ENCODE peak calls at places on chromosomes 16 and 17, in ten cellular contexts. Q is sigmoid colon, Y is heart left ventricle, V is AG04449, W is psoas muscle, I is upper lobe of left lung, B is progenitor cell of endocrine pancreas, U is cardiac fibroblast, G is lower lobe of right lung, M is GM12865. Z is an unnamed sample.

GRCh38 chr17:31378638-31379037 is 12.8 kb upstream of the RAB11FIP4 start:
- DNase-seq in Q (no peak), G (no peak), W (no peak), I (no peak), M (no peak), U (no peak), Y (no peak), B (no peak), V (no peak), Z (no peak)

GRCh38 chr17:81049973-81050551 is 15.1 kb downstream of the BAIAP2 start:
- DNase-seq in B (no peak), W (peak; percentile 48), Y (peak; percentile 67), V (no peak), I (peak; percentile 90), Q (no peak), U (no peak), M (peak; percentile 53), G (peak; percentile 89), Z (peak; percentile 87)

GRCh38 chr16:24999088-24999670 is 16.0 kb downstream of the ARHGAP17 start:
- DNase-seq in I (no peak), U (no peak), G (no peak), Y (peak; percentile 37), B (no peak), M (no peak), W (no peak), Q (no peak), V (no peak), Z (no peak)

GRCh38 chr17:45284176-45285140 is 22.6 kb upstream of the SPATA32 start:
- DNase-seq in V (no peak), M (peak; percentile 61), B (no peak), U (no peak), I (no peak), G (no peak), Y (peak; percentile 90), Q (peak; percentile 85), W (peak; percentile 80), Z (no peak)

GRCh38 chr17:79721993-79722671 is 8.6 kb upstream of the ENPP7 start:
- DNase-seq in I (peak; percentile 12), Q (no peak), W (no peak), U (peak; percentile 9), V (no peak), G (no peak), Y (no peak), M (no peak), B (no peak), Z (no peak)

GRCh38 chr16:70553645-70554044 is 30.0 kb downstream of the SF3B3 start:
- DNase-seq in Y (no peak), M (no peak), B (no peak), W (no peak), G (no peak), V (peak; percentile 64), U (peak; percentile 92), Q (no peak), I (no peak), Z (no peak)

GRCh38 chr16:23423496-23424049 is 29.4 kb downstream of the COG7 start:
- DNase-seq in M (no peak), B (no peak), U (peak; percentile 94), Q (peak; percentile 97), I (no peak), G (peak; percentile 59), V (peak; percentile 86), W (peak; percentile 51), Y (peak; percentile 72), Z (no peak)

GRCh38 chr17:69388791-69389442 is 25.6 kb upstream of the MAP2K6 start:
- DNase-seq in V (no peak), Y (no peak), I (no peak), B (no peak), U (no peak), Q (no peak), G (no peak), W (no peak), M (peak; percentile 16), Z (no peak)

GRCh38 chr17:67212231-67212630 is 32.8 kb downstream of the HELZ start:
- DNase-seq in V (peak; percentile 10), Y (no peak), U (no peak), M (no peak), W (no peak), B (no peak), G (no peak), Q (no peak), I (no peak), Z (no peak)

GRCh38 chr17:19345067-19345460 is 17.5 kb downstream of the B9D1 start:
- DNase-seq in U (no peak), W (no peak), Y (no peak), M (no peak), Q (peak; percentile 50), B (no peak), G (no peak), V (no peak), I (no peak), Z (peak; percentile 19)

GRCh38 chr17:19344311-19345066 is 18.0 kb downstream of the B9D1 start:
- DNase-seq in G (no peak), M (no peak), W (no peak), U (no peak), B (no peak), V (no peak), Q (peak; percentile 65), Y (no peak), I (peak; percentile 84), Z (peak; percentile 42)

GRCh38 chr17:19342611-19343255 is 19.8 kb downstream of the B9D1 start:
- DNase-seq in W (no peak), Q (peak; percentile 74), M (no peak), V (no peak), B (no peak), Y (no peak), U (no peak), I (no peak), G (no peak), Z (no peak)

GRCh38 chr17:19343256-19343630 is 19.3 kb downstream of the B9D1 start:
- DNase-seq in I (no peak), U (no peak), G (no peak), Q (peak; percentile 60), W (no peak), B (no peak), V (no peak), M (no peak), Y (no peak), Z (no peak)

GRCh38 chr17:19343671-19344151 is 18.8 kb downstream of the B9D1 start:
- DNase-seq in V (no peak), B (no peak), I (no peak), M (no peak), W (no peak), U (no peak), G (no peak), Y (no peak), Q (peak; percentile 64), Z (no peak)
- TF ChIP-seq CTCF in V (no peak), B (no peak), I (no peak), M (no peak), W (no peak), U (no peak), G (no peak), Y (no peak), Q (no peak), Z (no peak)

DNA sequence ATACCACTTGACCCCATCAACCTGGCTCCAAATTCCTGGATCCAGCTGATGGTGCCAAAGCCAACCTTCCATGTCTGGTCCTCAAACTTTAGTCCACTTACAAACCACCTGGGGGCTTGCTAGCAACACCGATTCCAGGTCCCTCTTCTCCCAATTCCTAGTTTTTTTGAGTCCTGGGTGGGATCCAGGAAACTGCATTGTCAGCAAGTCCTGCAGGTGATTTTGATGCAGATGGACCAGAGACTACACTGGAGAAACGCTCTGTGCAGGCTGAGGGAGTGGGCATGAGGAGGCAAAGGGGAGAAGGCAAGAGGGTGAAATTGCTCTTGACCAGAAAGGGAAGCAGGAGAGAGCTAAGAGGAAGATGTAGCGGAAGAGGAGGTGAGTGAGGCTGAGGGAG is 21.0 kb upstream of the NOS2 start:
- DNase-seq in U (no peak), Y (no peak), G (no peak), Q (no peak), M (no peak), B (no peak), I (no peak), V (no peak), W (no peak), Z (no peak)
- TF ChIP-seq CTCF in U (no peak), Y (no peak), G (no peak), Q (no peak), M (no peak), B (no peak), I (no peak), V (no peak), W (no peak), Z (no peak)

GRCh38 chr17:57881143-57881542 is 31.3 kb upstream of the MRPS23 start:
- DNase-seq in U (peak; percentile 57), Y (peak; percentile 53), G (no peak), V (peak; percentile 82), M (no peak), B (no peak), Q (no peak), I (no peak), W (no peak), Z (no peak)

GRCh38 chr17:57877803-57878202 is 28.0 kb upstream of the MRPS23 start:
- DNase-seq in Y (no peak), M (no peak), I (no peak), U (no peak), Q (no peak), V (no peak), W (no peak), B (no peak), G (no peak), Z (no peak)

GRCh38 chr17:57881783-57882291 is 32.0 kb upstream of the MRPS23 start:
- DNase-seq in V (no peak), Y (peak; percentile 54), B (no peak), G (no peak), I (no peak), M (no peak), W (no peak), U (no peak), Q (peak; percentile 86), Z (no peak)

GRCh38 chr17:57880086-57880456 is 30.2 kb upstream of the MRPS23 start:
- DNase-seq in B (no peak), Q (no peak), U (no peak), V (no peak), I (no peak), M (no peak), G (no peak), Y (no peak), W (no peak), Z (no peak)

DNA sequence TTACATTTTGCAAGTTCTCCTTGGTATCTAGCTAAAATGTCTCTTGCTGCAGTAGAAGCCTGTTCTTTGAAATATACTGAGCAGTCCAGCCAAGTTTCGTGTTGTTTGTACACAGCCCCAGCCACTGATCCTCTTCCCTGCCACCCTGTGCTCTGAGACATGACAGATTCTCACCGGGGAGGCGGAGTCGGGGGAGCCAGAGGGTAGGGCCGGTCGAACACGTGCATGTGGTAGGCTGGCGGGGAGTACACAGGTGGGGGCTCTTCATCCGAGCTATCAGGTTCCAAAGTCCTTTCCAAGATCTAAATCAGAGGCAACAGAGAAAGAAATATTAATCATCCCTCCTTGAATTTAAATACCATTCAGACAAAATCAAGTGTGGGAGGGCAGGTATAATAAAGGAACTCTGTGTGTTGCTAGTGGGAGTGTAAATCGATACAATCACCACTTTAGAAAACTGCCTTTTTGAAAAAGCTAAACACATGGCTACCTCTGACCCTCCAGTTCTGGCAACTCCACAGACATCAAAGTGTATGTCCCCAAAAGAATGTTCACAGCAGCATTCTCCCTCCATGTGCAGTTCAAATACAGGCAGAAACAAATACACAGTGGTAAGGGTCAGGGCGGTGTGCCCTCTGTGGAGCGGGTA is 29.7 kb upstream of the MRPS23 start:
- DNase-seq in Q (no peak), W (peak; percentile 61), U (no peak), V (no peak), M (no peak), Y (no peak), G (no peak), B (no peak), I (no peak), Z (no peak)
- TF ChIP-seq CTCF in Q (no peak), W (no peak), U (no peak), V (no peak), M (no peak), Y (no peak), G (no peak), B (no peak), I (no peak), Z (no peak)

GRCh38 chr16:19521471-19522368 is at the start of gene GDE1:
- DNase-seq in Y (peak; percentile 97), M (peak; percentile 94), V (no peak), W (peak; percentile 94), Q (peak; percentile 97), B (peak; percentile 93), I (peak; percentile 98), G (peak; percentile 96), U (peak; percentile 88), Z (peak; percentile 89)
- TF ChIP-seq CTCF in Y (peak; percentile 41), M (no peak), V (peak; percentile 70), W (peak; percentile 40), Q (peak; percentile 16), B (peak; percentile 42), I (no peak), G (peak; percentile 48), U (peak; percentile 36), Z (peak; percentile 24)

Z was measured in CD14-positive monocyte.